ENCODE peak calls at places on chromosomes 11 and 22, in five cellular contexts. T is foreskin fibroblast, D is stomach, H is psoas muscle, C is A549. F is an unnamed sample.

GRCh38 chr11:122180435-122180834 is 64.4 kb upstream of the BLID start:
- DNase-seq in T (peak; percentile 99), D (no peak), H (peak; percentile 24), C (peak; percentile 69), F (no peak)

GRCh38 chr11:11010624-11011127 is 152.8 kb upstream of the ZBED5 start:
- DNase-seq in T (peak; percentile 57), D (peak; percentile 28), H (peak; percentile 21), C (peak; percentile 55), F (no peak)

GRCh38 chr11:25860677-25861445 is 471.1 kb upstream of the ANO3 start:
- DNase-seq in T (no peak), D (no peak), H (no peak), C (no peak), F (peak; percentile 55)

GRCh38 chr22:47205081-47205491 is 442.6 kb downstream of the TBC1D22A start:
- DNase-seq in T (no peak), D (peak; percentile 19), H (no peak), C (no peak), F (no peak)

GRCh38 chr11:79321282-79321681 is 119.5 kb downstream of the TENM4 start:
- DNase-seq in T (peak; percentile 13), D (no peak), H (no peak), C (no peak), F (no peak)

GRCh38 chr11:34065505-34066203 is 14.1 kb downstream of the CAPRIN1 start:
- DNase-seq in T (peak; percentile 58), D (no peak), H (no peak), C (no peak), F (no peak)

GRCh38 chr11:47234669-47235075 is 13.9 kb downstream of the ACP2 start:
- DNase-seq in T (no peak), D (peak; percentile 86), H (no peak), C (peak; percentile 84), F (peak; percentile 59)

GRCh38 chr22:50523806-50524663 is 1.4 kb downstream of the SCO2 start:
- DNase-seq in T (no peak), D (no peak), H (no peak), C (no peak), F (no peak)

GRCh38 chr11:83816572-83817187 is 530.5 kb upstream of the CCDC90B start:
- DNase-seq in T (peak; percentile 38), D (no peak), H (no peak), C (peak; percentile 12), F (peak; percentile 13)

GRCh38 chr11:35802672-35803071 is 140.1 kb downstream of the TRIM44 start:
- DNase-seq in T (no peak), D (no peak), H (no peak), C (no peak), F (no peak)

GRCh38 chr11:86934933-86935579 is 20.1 kb downstream of the FZD4 start:
- DNase-seq in T (no peak), D (no peak), H (no peak), C (no peak), F (no peak)

GRCh38 chr11:91124363-91124762 is 901.5 kb upstream of the CHORDC1 start:
- DNase-seq in T (no peak), D (no peak), H (no peak), C (no peak), F (no peak)

GRCh38 chr22:24826710-24827285 is 20.8 kb downstream of the SGSM1 start:
- DNase-seq in T (no peak), D (no peak), H (no peak), C (no peak), F (no peak)

GRCh38 chr11:118524757-118525465 is 2.4 kb upstream of the TTC36 start:
- DNase-seq in T (no peak), D (no peak), H (no peak), C (no peak), F (no peak)

GRCh38 chr11:70481625-70482528 is 83.5 kb downstream of the CTTN start:
- DNase-seq in T (peak; percentile 83), D (peak; percentile 71), H (peak; percentile 74), C (peak; percentile 74), F (no peak)

GRCh38 chr11:103110406-103110805 is 1.2 kb downstream of the DYNC2H1 start:
- DNase-seq in T (peak; percentile 73), D (no peak), H (no peak), C (peak; percentile 12), F (peak; percentile 27)

GRCh38 chr22:32617883-32618282 is 143.3 kb downstream of the FBXO7 start:
- DNase-seq in T (no peak), D (no peak), H (no peak), C (no peak), F (no peak)

GRCh38 chr22:42431401-42432019 is 693 bp downstream of the NFAM1 start:
- DNase-seq in T (no peak), D (no peak), H (no peak), C (no peak), F (no peak)

GRCh38 chr22:22403771-22404170 is 104.8 kb downstream of the ZNF280B start:
- DNase-seq in T (no peak), D (no peak), H (no peak), C (peak; percentile 6), F (no peak)

GRCh38 chr22:47357493-47357892 is 595.0 kb downstream of the TBC1D22A start:
- DNase-seq in T (no peak), D (no peak), H (no peak), C (no peak), F (no peak)

GRCh38 chr11:22920939-22921565 is 60.8 kb upstream of the CCDC179 start:
- DNase-seq in T (peak; percentile 51), D (no peak), H (no peak), C (peak; percentile 55), F (peak; percentile 46)

GRCh38 chr11:133957926-133958325 is 1.2 kb upstream of the IGSF9B start:
- DNase-seq in T (no peak), D (no peak), H (no peak), C (no peak), F (no peak)

GRCh38 chr11:93783767-93784151 is 323 bp upstream of the MED17 start:
- DNase-seq in T (no peak), D (no peak), H (no peak), C (no peak), F (no peak)
- TF ChIP-seq CTCF in T (no peak), D (no peak), H (no peak), C (no peak), F (no peak)

GRCh38 chr11:114296190-114296978 is at the start of gene NNMT:
- DNase-seq in T (peak; percentile 97), D (peak; percentile 44), H (peak; percentile 87), C (peak; percentile 87), F (peak; percentile 98)

GRCh38 chr11:114297806-114298700 is 1.9 kb downstream of the NNMT start:
- DNase-seq in T (no peak), D (no peak), H (no peak), C (no peak), F (no peak)

GRCh38 chr11:114296979-114297372 is 777 bp downstream of the NNMT start:
- DNase-seq in T (no peak), D (no peak), H (no peak), C (no peak), F (no peak)

GRCh38 chr11:114293201-114293711 is 2.9 kb upstream of the NNMT start:
- DNase-seq in T (no peak), D (no peak), H (no peak), C (no peak), F (no peak)

DNA sequence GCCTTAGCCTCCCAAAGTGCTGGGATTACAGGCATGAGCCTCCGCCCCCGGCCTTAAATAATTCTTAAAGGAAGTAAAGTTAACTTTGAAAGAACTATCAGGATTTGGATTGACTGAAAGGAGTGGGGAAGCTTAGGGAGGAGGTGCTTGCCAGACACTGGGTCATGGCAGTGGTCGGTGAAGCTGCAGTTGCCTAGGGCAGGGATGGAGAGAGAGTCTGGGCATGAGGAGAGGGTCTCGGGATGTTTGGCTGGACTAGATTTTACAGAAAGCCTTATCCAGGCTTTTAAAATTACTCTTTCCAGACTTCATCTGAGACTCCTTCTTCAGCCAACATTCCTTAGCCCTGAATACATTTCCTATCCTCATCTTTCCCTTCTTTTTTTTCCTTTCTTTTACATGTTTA is 520 bp upstream of the NNMT start:
- DNase-seq in T (no peak), D (no peak), H (no peak), C (no peak), F (no peak)
- H3K4me3 ChIP-seq in T (peak overlapping the region; percentile 71), D (peak overlapping the region; percentile 30), H (peak overlapping the region; percentile 72), C (peak overlapping the region; percentile 75), F (peak overlapping the region; percentile 69)

GRCh38 chr11:115869780-115870431 is 365.7 kb upstream of the CADM1 start:
- DNase-seq in T (no peak), D (no peak), H (no peak), C (peak; percentile 7), F (no peak)
- TF ChIP-seq CTCF in T (no peak), D (no peak), H (peak; percentile 8), C (no peak), F (peak; percentile 63)

GRCh38 chr11:77547863-77548551 is 41.7 kb upstream of the AQP11 start:
- DNase-seq in T (peak; percentile 81), D (no peak), H (no peak), C (peak; percentile 74), F (peak; percentile 59)
- H3K4me3 ChIP-seq in T (no peak overlapping the region), D (no peak overlapping the region), H (no peak overlapping the region), C (no peak overlapping the region), F (no peak overlapping the region)

GRCh38 chr22:49027122-49027670 is 800.5 kb downstream of the BRD1 start:
- DNase-seq in T (no peak), D (no peak), H (no peak), C (no peak), F (no peak)
- TF ChIP-seq CTCF in T (no peak), D (no peak), H (no peak), C (no peak), F (no peak)